ENCODE peak calls at places on chromosomes 6 and 20, in nine cellular contexts. W is activated gamma-delta T cell treated with Interleukin-2 at 50 U/mL for 16 hours, D is choroid plexus epithelial cell, B is mucosa of descending colon, I is lower leg skin, O is T1000, M is left colon, Y is ecto neural progenitor cell, J is A172. P is an unnamed sample.

GRCh38 chr20:44643596-44644383 is 7.7 kb downstream of the ADA start:
- DNase-seq in W (peak; percentile 37), D (peak; percentile 93), B (peak; percentile 46), I (peak; percentile 34), O (peak; percentile 76), M (peak; percentile 67), Y (no peak), J (peak; percentile 71), P (peak; percentile 94)

GRCh38 chr6:126444874-126445273 is 105.0 kb downstream of the CENPW start:
- DNase-seq in W (no peak), D (peak; percentile 78), B (no peak), I (no peak), O (no peak), M (no peak), Y (no peak), J (no peak), P (no peak)

GRCh38 chr20:63846128-63846771 is 15.0 kb upstream of the ABHD16B start:
- DNase-seq in W (no peak), D (peak; percentile 61), B (no peak), I (no peak), O (no peak), M (no peak), Y (peak; percentile 80), J (peak; percentile 81), P (no peak)

GRCh38 chr6:17831135-17831534 is 124.4 kb upstream of the NUP153 start:
- DNase-seq in W (no peak), D (peak; percentile 31), B (no peak), I (peak; percentile 44), O (peak; percentile 20), M (no peak), Y (no peak), J (peak; percentile 11), P (no peak)

GRCh38 chr6:46381057-46381456 is 110.2 kb downstream of the RCAN2 start:
- DNase-seq in W (no peak), D (no peak), B (no peak), I (no peak), O (no peak), M (no peak), Y (no peak), J (no peak), P (no peak)

GRCh38 chr6:112311950-112312547 is 35.1 kb upstream of the RFPL4B start:
- DNase-seq in W (peak; percentile 5), D (peak; percentile 57), B (no peak), I (no peak), O (no peak), M (no peak), Y (no peak), J (no peak), P (no peak)

GRCh38 chr6:170024940-170025339 is 265.9 kb downstream of the DLL1 start:
- DNase-seq in W (no peak), D (peak; percentile 42), B (peak; percentile 59), I (peak; percentile 59), O (no peak), M (peak; percentile 73), Y (no peak), J (no peak), P (no peak)

GRCh38 chr20:10047427-10047826 is 12.6 kb downstream of the ANKEF1 start:
- DNase-seq in W (no peak), D (peak; percentile 16), B (no peak), I (no peak), O (no peak), M (no peak), Y (no peak), J (no peak), P (no peak)

GRCh38 chr6:91879346-91879995 is 1292.6 kb upstream of the MAP3K7 start:
- DNase-seq in W (no peak), D (no peak), B (no peak), I (no peak), O (no peak), M (no peak), Y (no peak), J (peak; percentile 21), P (no peak)

GRCh38 chr20:4195499-4195898 is 180.1 kb upstream of the RNF24 start:
- DNase-seq in W (no peak), D (peak; percentile 53), B (peak; percentile 24), I (no peak), O (no peak), M (no peak), Y (peak; percentile 67), J (no peak), P (no peak)

GRCh38 chr20:17568045-17568788 is 1.7 kb upstream of the DSTN start:
- DNase-seq in W (no peak), D (no peak), B (no peak), I (no peak), O (no peak), M (no peak), Y (no peak), J (no peak), P (no peak)

GRCh38 chr6:119966484-119966883 is 616.9 kb upstream of the MAN1A1 start:
- DNase-seq in W (no peak), D (no peak), B (peak; percentile 8), I (no peak), O (no peak), M (no peak), Y (no peak), J (no peak), P (no peak)

GRCh38 chr6:122049341-122049740 is 350.1 kb upstream of the HSF2 start:
- DNase-seq in W (no peak), D (peak; percentile 62), B (no peak), I (no peak), O (no peak), M (no peak), Y (no peak), J (no peak), P (no peak)

P was measured in brain pericyte.